ENCODE peak calls at places on chromosomes 12 and 14, in four cellular contexts. C is amniotic stem cell; B is activated naive CD8-positive, alpha-beta T cell treated with anti-CD3 and anti-CD28 coated beads, Interleukin-2, amount 50 U/mL, for 24 hours; D is cardiac fibroblast. V is an unnamed sample.

GRCh38 chr14:44778562-44778961 is 183.2 kb downstream of the KLHL28 start:
- DNase-seq in C (no peak), B (no peak), D (peak; percentile 84), V (no peak)

GRCh38 chr12:111766608-111767361 is at the start of gene ALDH2:
- DNase-seq in C (no peak), B (peak; percentile 49), D (peak; percentile 31), V (no peak)

GRCh38 chr14:104874571-104875411 is 9.7 kb downstream of the CEP170B start:
- DNase-seq in C (no peak), B (no peak), D (no peak), V (no peak)

GRCh38 chr14:75452900-75453816 is 25.3 kb downstream of the JDP2 start:
- DNase-seq in C (peak; percentile 75), B (no peak), D (peak; percentile 77), V (peak; percentile 33)

GRCh38 chr12:108611884-108612415 is 14.1 kb upstream of the TMEM119 start:
- DNase-seq in C (no peak), B (peak; percentile 76), D (peak; percentile 84), V (peak; percentile 83)

GRCh38 chr12:58242803-58243628 is 301.6 kb downstream of the ATP23 start:
- DNase-seq in C (no peak), B (no peak), D (peak; percentile 12), V (no peak)

GRCh38 chr14:70000601-70001000 is 121.4 kb downstream of the SMOC1 start:
- DNase-seq in C (no peak), B (no peak), D (no peak), V (no peak)

GRCh38 chr12:123150804-123151678 is at the start of gene PITPNM2:
- DNase-seq in C (peak; percentile 65), B (peak; percentile 66), D (peak; percentile 47), V (peak; percentile 53)

GRCh38 chr14:56821807-56822615 is 11.7 kb upstream of the OTX2 start:
- DNase-seq in C (no peak), B (no peak), D (no peak), V (no peak)

GRCh38 chr12:122895757-122896636 is at the start of gene VPS37B:
- DNase-seq in C (peak; percentile 75), B (peak; percentile 92), D (peak; percentile 91), V (peak; percentile 76)

GRCh38 chr12:13183621-13184020 is 12.9 kb upstream of the EMP1 start:
- DNase-seq in C (no peak), B (no peak), D (peak; percentile 47), V (no peak)

GRCh38 chr14:55107766-55108554 is 21.1 kb upstream of the LGALS3 start:
- DNase-seq in C (peak; percentile 97), B (peak; percentile 32), D (peak; percentile 98), V (peak; percentile 68)

GRCh38 chr14:78253986-78254385 is 83.8 kb downstream of the NRXN3 start:
- DNase-seq in C (no peak), B (no peak), D (peak; percentile 35), V (peak; percentile 30)

GRCh38 chr12:2301531-2302461 is 249.0 kb downstream of the CACNA1C start:
- DNase-seq in C (peak; percentile 91), B (no peak), D (no peak), V (no peak)

GRCh38 chr12:125888921-125889320 is 823.7 kb downstream of the AACS start:
- DNase-seq in C (no peak), B (no peak), D (no peak), V (no peak)

GRCh38 chr12:92543359-92543758 is 159.4 kb upstream of the PLEKHG7 start:
- DNase-seq in C (no peak), B (no peak), D (no peak), V (no peak)

GRCh38 chr14:23569443-23570151 is 2.0 kb upstream of the AP1G2 start:
- DNase-seq in C (no peak), B (no peak), D (no peak), V (no peak)

GRCh38 chr12:58034311-58034710 is 92.9 kb downstream of the ATP23 start:
- DNase-seq in C (no peak), B (no peak), D (no peak), V (no peak)

GRCh38 chr12:25985296-25985992 is 27.0 kb downstream of the RASSF8 start:
- DNase-seq in C (no peak), B (no peak), D (no peak), V (no peak)

GRCh38 chr12:116454950-116455447 is 104.2 kb upstream of the MAP1LC3B2 start:
- DNase-seq in C (peak; percentile 84), B (no peak), D (peak; percentile 97), V (peak; percentile 70)

GRCh38 chr14:58944226-58944769 is 244.2 kb upstream of the DAAM1 start:
- DNase-seq in C (no peak), B (no peak), D (no peak), V (no peak)

GRCh38 chr12:94560416-94561221 is 89.7 kb downstream of the TMCC3 start:
- DNase-seq in C (no peak), B (peak; percentile 19), D (peak; percentile 73), V (peak; percentile 73)

GRCh38 chr14:43540948-43541347 is 966.1 kb downstream of the FSCB start:
- DNase-seq in C (no peak), B (no peak), D (no peak), V (no peak)

GRCh38 chr12:120599672-120600537 is 18.7 kb upstream of the POP5 start:
- DNase-seq in C (no peak), B (no peak), D (no peak), V (no peak)

V was measured in H54.